ENCODE peak calls at places on chromosomes 11 and 22, in seven cellular contexts. X is NCI-H446; U is vagina; M is stimulated activated CD4-positive, alpha-beta T cell treated with anti-CD3 and anti-CD28 coated beads, TNF-alpha, amount 100 ng/mL, for 48 hours; H is G401; D is right atrium auricular region; W is amygdala. A is an unnamed sample.

GRCh38 chr11:28836285-28837081 is 728.3 kb downstream of the METTL15 start:
- DNase-seq in X (no peak), U (no peak), M (no peak), H (no peak), D (no peak), W (no peak), A (peak)

GRCh38 chr11:29119116-29119515 is 897.7 kb downstream of the KCNA4 start:
- DNase-seq in X (no peak), U (no peak), M (no peak), H (no peak), D (no peak), W (no peak), A (no peak)

GRCh38 chr11:5103066-5103465 is 33.7 kb downstream of the OR52E1 start:
- DNase-seq in X (no peak), U (no peak), M (no peak), H (no peak), D (no peak), W (no peak), A (no peak)

GRCh38 chr11:67408437-67409200 is 4.7 kb downstream of the TBC1D10C start:
- DNase-seq in X (no peak), U (no peak), M (no peak), H (no peak), D (no peak), W (no peak), A (no peak)

GRCh38 chr11:91871791-91872190 is 352.8 kb upstream of the FAT3 start:
- DNase-seq in X (no peak), U (no peak), M (no peak), H (no peak), D (no peak), W (no peak), A (peak)

GRCh38 chr11:2516276-2517015 is 71.6 kb downstream of the KCNQ1 start:
- DNase-seq in X (no peak), U (no peak), M (no peak), H (no peak), D (no peak), W (no peak), A (no peak)

GRCh38 chr11:117725048-117725734 is 71.8 kb downstream of the DSCAML1 start:
- DNase-seq in X (no peak), U (no peak), M (no peak), H (no peak), D (no peak), W (no peak), A (no peak)

GRCh38 chr11:86919557-86920210 is 35.5 kb downstream of the FZD4 start:
- DNase-seq in X (peak), U (no peak), M (no peak), H (peak), D (no peak), W (no peak), A (peak)

GRCh38 chr11:130873766-130874165 is 42.5 kb downstream of the SNX19 start:
- DNase-seq in X (no peak), U (no peak), M (no peak), H (no peak), D (no peak), W (no peak), A (no peak)

GRCh38 chr11:44634401-44635281 is 69.2 kb downstream of the CD82 start:
- DNase-seq in X (peak), U (no peak), M (no peak), H (no peak), D (peak), W (peak), A (no peak)

GRCh38 chr11:131038597-131038996 is 122.3 kb upstream of the SNX19 start:
- DNase-seq in X (peak), U (no peak), M (no peak), H (peak), D (no peak), W (no peak), A (no peak)

GRCh38 chr22:23557467-23557866 is 22.6 kb downstream of the IGLL1 start:
- DNase-seq in X (no peak), U (no peak), M (no peak), H (no peak), D (no peak), W (no peak), A (no peak)

GRCh38 chr11:6926208-6927029 is at the start of gene ZNF215:
- DNase-seq in X (no peak), U (no peak), M (peak), H (peak), D (peak), W (no peak), A (peak)